ENCODE peak calls at places on chromosomes 2 and 18, in ten cellular contexts. One of them, this sample, is unnamed.

GRCh38 chr2:102301867-102302362 is 9.4 kb upstream of the IL1RL1 start:
- DNase-seq in Kasumi-1: peak
- DNase-seq in NCI-H2029 treated with DMSO at 0.1 percent for 48 hours: no peak
- DNase-seq in epithelial cell of esophagus: peak
- DNase-seq in suprapubic skin: no peak
- DNase-seq in psoas muscle: no peak
- DNase-seq in kidney glomerular epithelial cell: no peak
- DNase-seq in hepatic stellate cell: no peak
- DNase-seq in stimulated activated CD4-positive, alpha-beta T cell treated with anti-CD3 and anti-CD28 coated beads, Interleukin-15, amount 100 ng/mL, for 48 hours: peak
- DNase-seq in stomach: no peak
- DNase-seq in this sample: peak

GRCh38 chr2:98158305-98158704 is 71.3 kb downstream of the VWA3B start:
- DNase-seq in Kasumi-1: no peak
- DNase-seq in NCI-H2029 treated with DMSO at 0.1 percent for 48 hours: no peak
- DNase-seq in epithelial cell of esophagus: no peak
- DNase-seq in suprapubic skin: no peak
- DNase-seq in psoas muscle: peak
- DNase-seq in kidney glomerular epithelial cell: no peak
- DNase-seq in hepatic stellate cell: no peak
- DNase-seq in stimulated activated CD4-positive, alpha-beta T cell treated with anti-CD3 and anti-CD28 coated beads, Interleukin-15, amount 100 ng/mL, for 48 hours: no peak
- DNase-seq in stomach: no peak
- DNase-seq in this sample: no peak

GRCh38 chr2:26861610-26862224 is 13.8 kb downstream of the DPYSL5 start:
- DNase-seq in Kasumi-1: no peak
- DNase-seq in NCI-H2029 treated with DMSO at 0.1 percent for 48 hours: no peak
- DNase-seq in epithelial cell of esophagus: no peak
- DNase-seq in suprapubic skin: no peak
- DNase-seq in psoas muscle: peak
- DNase-seq in kidney glomerular epithelial cell: no peak
- DNase-seq in hepatic stellate cell: no peak
- DNase-seq in stimulated activated CD4-positive, alpha-beta T cell treated with anti-CD3 and anti-CD28 coated beads, Interleukin-15, amount 100 ng/mL, for 48 hours: no peak
- DNase-seq in stomach: no peak
- DNase-seq in this sample: no peak

GRCh38 chr2:174697267-174697666 is 67.0 kb downstream of the CHRNA1 start:
- DNase-seq in Kasumi-1: peak
- DNase-seq in NCI-H2029 treated with DMSO at 0.1 percent for 48 hours: peak
- DNase-seq in epithelial cell of esophagus: peak
- DNase-seq in suprapubic skin: no peak
- DNase-seq in psoas muscle: no peak
- DNase-seq in kidney glomerular epithelial cell: peak
- DNase-seq in hepatic stellate cell: peak
- DNase-seq in stimulated activated CD4-positive, alpha-beta T cell treated with anti-CD3 and anti-CD28 coated beads, Interleukin-15, amount 100 ng/mL, for 48 hours: no peak
- DNase-seq in stomach: peak
- DNase-seq in this sample: peak

GRCh38 chr18:6885992-6886823 is 156.7 kb downstream of the ARHGAP28 start:
- DNase-seq in Kasumi-1: peak
- DNase-seq in NCI-H2029 treated with DMSO at 0.1 percent for 48 hours: peak
- DNase-seq in epithelial cell of esophagus: peak
- DNase-seq in suprapubic skin: no peak
- DNase-seq in psoas muscle: no peak
- DNase-seq in kidney glomerular epithelial cell: peak
- DNase-seq in hepatic stellate cell: peak
- DNase-seq in stimulated activated CD4-positive, alpha-beta T cell treated with anti-CD3 and anti-CD28 coated beads, Interleukin-15, amount 100 ng/mL, for 48 hours: peak
- DNase-seq in stomach: peak
- DNase-seq in this sample: peak

GRCh38 chr2:190765386-190766173 is 115.0 kb upstream of the GLS start:
- DNase-seq in Kasumi-1: no peak
- DNase-seq in NCI-H2029 treated with DMSO at 0.1 percent for 48 hours: no peak
- DNase-seq in epithelial cell of esophagus: peak
- DNase-seq in suprapubic skin: no peak
- DNase-seq in psoas muscle: no peak
- DNase-seq in kidney glomerular epithelial cell: peak
- DNase-seq in hepatic stellate cell: peak
- DNase-seq in stimulated activated CD4-positive, alpha-beta T cell treated with anti-CD3 and anti-CD28 coated beads, Interleukin-15, amount 100 ng/mL, for 48 hours: no peak
- DNase-seq in stomach: no peak
- DNase-seq in this sample: peak

GRCh38 chr2:15941970-15942710 is 1.8 kb downstream of the MYCN start:
- DNase-seq in Kasumi-1: peak
- DNase-seq in NCI-H2029 treated with DMSO at 0.1 percent for 48 hours: no peak
- DNase-seq in epithelial cell of esophagus: peak
- DNase-seq in suprapubic skin: peak
- DNase-seq in psoas muscle: peak
- DNase-seq in kidney glomerular epithelial cell: no peak
- DNase-seq in hepatic stellate cell: no peak
- DNase-seq in stimulated activated CD4-positive, alpha-beta T cell treated with anti-CD3 and anti-CD28 coated beads, Interleukin-15, amount 100 ng/mL, for 48 hours: no peak
- DNase-seq in stomach: peak
- DNase-seq in this sample: no peak

GRCh38 chr2:60550151-60550983 is 3.1 kb downstream of the BCL11A start:
- DNase-seq in Kasumi-1: peak
- DNase-seq in NCI-H2029 treated with DMSO at 0.1 percent for 48 hours: peak
- DNase-seq in epithelial cell of esophagus: peak
- DNase-seq in suprapubic skin: no peak
- DNase-seq in psoas muscle: peak
- DNase-seq in kidney glomerular epithelial cell: peak
- DNase-seq in hepatic stellate cell: peak
- DNase-seq in stimulated activated CD4-positive, alpha-beta T cell treated with anti-CD3 and anti-CD28 coated beads, Interleukin-15, amount 100 ng/mL, for 48 hours: peak
- DNase-seq in stomach: peak
- DNase-seq in this sample: peak

GRCh38 chr2:3324404-3325281 is 53.0 kb downstream of the EIPR1 start:
- DNase-seq in Kasumi-1: no peak
- DNase-seq in NCI-H2029 treated with DMSO at 0.1 percent for 48 hours: no peak
- DNase-seq in epithelial cell of esophagus: no peak
- DNase-seq in suprapubic skin: no peak
- DNase-seq in psoas muscle: no peak
- DNase-seq in kidney glomerular epithelial cell: no peak
- DNase-seq in hepatic stellate cell: no peak
- DNase-seq in stimulated activated CD4-positive, alpha-beta T cell treated with anti-CD3 and anti-CD28 coated beads, Interleukin-15, amount 100 ng/mL, for 48 hours: no peak
- DNase-seq in stomach: no peak
- DNase-seq in this sample: no peak

GRCh38 chr2:105541189-105542050 is 142.6 kb upstream of the FHL2 start:
- DNase-seq in Kasumi-1: no peak
- DNase-seq in NCI-H2029 treated with DMSO at 0.1 percent for 48 hours: no peak
- DNase-seq in epithelial cell of esophagus: peak
- DNase-seq in suprapubic skin: no peak
- DNase-seq in psoas muscle: no peak
- DNase-seq in kidney glomerular epithelial cell: no peak
- DNase-seq in hepatic stellate cell: no peak
- DNase-seq in stimulated activated CD4-positive, alpha-beta T cell treated with anti-CD3 and anti-CD28 coated beads, Interleukin-15, amount 100 ng/mL, for 48 hours: no peak
- DNase-seq in stomach: no peak
- DNase-seq in this sample: no peak

GRCh38 chr2:23524261-23524706 is 139.3 kb downstream of the KLHL29 start:
- DNase-seq in Kasumi-1: no peak
- DNase-seq in NCI-H2029 treated with DMSO at 0.1 percent for 48 hours: peak
- DNase-seq in epithelial cell of esophagus: peak
- DNase-seq in suprapubic skin: no peak
- DNase-seq in psoas muscle: peak
- DNase-seq in kidney glomerular epithelial cell: peak
- DNase-seq in hepatic stellate cell: no peak
- DNase-seq in stimulated activated CD4-positive, alpha-beta T cell treated with anti-CD3 and anti-CD28 coated beads, Interleukin-15, amount 100 ng/mL, for 48 hours: no peak
- DNase-seq in stomach: no peak
- DNase-seq in this sample: no peak

GRCh38 chr2:239253264-239253663 is 147.6 kb downstream of the HDAC4 start:
- DNase-seq in Kasumi-1: peak
- DNase-seq in NCI-H2029 treated with DMSO at 0.1 percent for 48 hours: no peak
- DNase-seq in epithelial cell of esophagus: no peak
- DNase-seq in suprapubic skin: no peak
- DNase-seq in psoas muscle: no peak
- DNase-seq in kidney glomerular epithelial cell: no peak
- DNase-seq in hepatic stellate cell: no peak
- DNase-seq in stimulated activated CD4-positive, alpha-beta T cell treated with anti-CD3 and anti-CD28 coated beads, Interleukin-15, amount 100 ng/mL, for 48 hours: no peak
- DNase-seq in stomach: no peak
- DNase-seq in this sample: no peak

GRCh38 chr18:24656571-24656971 is 196.1 kb downstream of the HRH4 start:
- DNase-seq in Kasumi-1: no peak
- DNase-seq in NCI-H2029 treated with DMSO at 0.1 percent for 48 hours: no peak
- DNase-seq in epithelial cell of esophagus: peak
- DNase-seq in suprapubic skin: no peak
- DNase-seq in psoas muscle: no peak
- DNase-seq in kidney glomerular epithelial cell: peak
- DNase-seq in hepatic stellate cell: no peak
- DNase-seq in stimulated activated CD4-positive, alpha-beta T cell treated with anti-CD3 and anti-CD28 coated beads, Interleukin-15, amount 100 ng/mL, for 48 hours: no peak
- DNase-seq in stomach: no peak
- DNase-seq in this sample: no peak

GRCh38 chr2:232893834-232894233 is 23.8 kb downstream of the SNORC start:
- DNase-seq in Kasumi-1: no peak
- DNase-seq in NCI-H2029 treated with DMSO at 0.1 percent for 48 hours: no peak
- DNase-seq in epithelial cell of esophagus: no peak
- DNase-seq in suprapubic skin: no peak
- DNase-seq in psoas muscle: peak
- DNase-seq in kidney glomerular epithelial cell: no peak
- DNase-seq in hepatic stellate cell: no peak
- DNase-seq in stimulated activated CD4-positive, alpha-beta T cell treated with anti-CD3 and anti-CD28 coated beads, Interleukin-15, amount 100 ng/mL, for 48 hours: no peak
- DNase-seq in stomach: peak
- DNase-seq in this sample: no peak

GRCh38 chr2:39119732-39120520 is 925 bp downstream of the SOS1 start:
- DNase-seq in Kasumi-1: peak
- DNase-seq in NCI-H2029 treated with DMSO at 0.1 percent for 48 hours: no peak
- DNase-seq in epithelial cell of esophagus: peak
- DNase-seq in suprapubic skin: no peak
- DNase-seq in psoas muscle: peak
- DNase-seq in kidney glomerular epithelial cell: peak
- DNase-seq in hepatic stellate cell: peak
- DNase-seq in stimulated activated CD4-positive, alpha-beta T cell treated with anti-CD3 and anti-CD28 coated beads, Interleukin-15, amount 100 ng/mL, for 48 hours: peak
- DNase-seq in stomach: peak
- DNase-seq in this sample: peak

GRCh38 chr2:12361506-12361905 is 355.2 kb upstream of the TRIB2 start:
- DNase-seq in Kasumi-1: no peak
- DNase-seq in NCI-H2029 treated with DMSO at 0.1 percent for 48 hours: no peak
- DNase-seq in epithelial cell of esophagus: no peak
- DNase-seq in suprapubic skin: no peak
- DNase-seq in psoas muscle: no peak
- DNase-seq in kidney glomerular epithelial cell: no peak
- DNase-seq in hepatic stellate cell: no peak
- DNase-seq in stimulated activated CD4-positive, alpha-beta T cell treated with anti-CD3 and anti-CD28 coated beads, Interleukin-15, amount 100 ng/mL, for 48 hours: no peak
- DNase-seq in stomach: no peak
- DNase-seq in this sample: no peak

GRCh38 chr2:131105156-131105949 is at the start of gene PLEKHB2:
- DNase-seq in Kasumi-1: peak
- DNase-seq in NCI-H2029 treated with DMSO at 0.1 percent for 48 hours: no peak
- DNase-seq in epithelial cell of esophagus: peak
- DNase-seq in suprapubic skin: peak
- DNase-seq in psoas muscle: peak
- DNase-seq in kidney glomerular epithelial cell: peak
- DNase-seq in hepatic stellate cell: peak
- DNase-seq in stimulated activated CD4-positive, alpha-beta T cell treated with anti-CD3 and anti-CD28 coated beads, Interleukin-15, amount 100 ng/mL, for 48 hours: peak
- DNase-seq in stomach: peak
- DNase-seq in this sample: peak

GRCh38 chr2:166373951-166374350 is 1.8 kb downstream of the SCN9A start:
- DNase-seq in Kasumi-1: no peak
- DNase-seq in NCI-H2029 treated with DMSO at 0.1 percent for 48 hours: no peak
- DNase-seq in epithelial cell of esophagus: peak
- DNase-seq in suprapubic skin: no peak
- DNase-seq in psoas muscle: no peak
- DNase-seq in kidney glomerular epithelial cell: peak
- DNase-seq in hepatic stellate cell: peak
- DNase-seq in stimulated activated CD4-positive, alpha-beta T cell treated with anti-CD3 and anti-CD28 coated beads, Interleukin-15, amount 100 ng/mL, for 48 hours: no peak
- DNase-seq in stomach: no peak
- DNase-seq in this sample: peak

GRCh38 chr18:75966431-75966830 is 528.6 kb downstream of the ZNF516 start:
- DNase-seq in Kasumi-1: no peak
- DNase-seq in NCI-H2029 treated with DMSO at 0.1 percent for 48 hours: no peak
- DNase-seq in epithelial cell of esophagus: no peak
- DNase-seq in suprapubic skin: no peak
- DNase-seq in psoas muscle: no peak
- DNase-seq in kidney glomerular epithelial cell: no peak
- DNase-seq in hepatic stellate cell: no peak
- DNase-seq in stimulated activated CD4-positive, alpha-beta T cell treated with anti-CD3 and anti-CD28 coated beads, Interleukin-15, amount 100 ng/mL, for 48 hours: no peak
- DNase-seq in stomach: no peak
- DNase-seq in this sample: no peak

GRCh38 chr2:164048729-164049128 is 312.9 kb upstream of the FIGN start:
- DNase-seq in Kasumi-1: no peak
- DNase-seq in NCI-H2029 treated with DMSO at 0.1 percent for 48 hours: no peak
- DNase-seq in epithelial cell of esophagus: no peak
- DNase-seq in suprapubic skin: no peak
- DNase-seq in psoas muscle: no peak
- DNase-seq in kidney glomerular epithelial cell: no peak
- DNase-seq in hepatic stellate cell: no peak
- DNase-seq in stimulated activated CD4-positive, alpha-beta T cell treated with anti-CD3 and anti-CD28 coated beads, Interleukin-15, amount 100 ng/mL, for 48 hours: no peak
- DNase-seq in stomach: no peak
- DNase-seq in this sample: no peak

GRCh38 chr18:12248926-12249720 is 5.0 kb upstream of the CIDEA start:
- DNase-seq in Kasumi-1: no peak
- DNase-seq in NCI-H2029 treated with DMSO at 0.1 percent for 48 hours: no peak
- DNase-seq in epithelial cell of esophagus: no peak
- DNase-seq in suprapubic skin: no peak
- DNase-seq in psoas muscle: peak
- DNase-seq in kidney glomerular epithelial cell: no peak
- DNase-seq in hepatic stellate cell: no peak
- DNase-seq in stimulated activated CD4-positive, alpha-beta T cell treated with anti-CD3 and anti-CD28 coated beads, Interleukin-15, amount 100 ng/mL, for 48 hours: no peak
- DNase-seq in stomach: no peak
- DNase-seq in this sample: no peak

This sample was measured in choroid plexus epithelial cell.